ENCODE peak calls at places on chromosomes 6 and 20, in five cellular contexts. Q is left ventricle myocardium inferior, H is A549, R is mucosa of descending colon, P is psoas muscle. S is an unnamed sample.

GRCh38 chr20:62849431-62849830 is 12.2 kb downstream of the TCFL5 start:
- DNase-seq in Q (no peak), H (no peak), R (no peak), P (no peak), S (no peak)

GRCh38 chr20:33112547-33113386 is 33.3 kb downstream of the BPIFB4 start:
- DNase-seq in Q (no peak), H (no peak), R (no peak), P (no peak), S (no peak)

GRCh38 chr6:148776321-148776966 is 29.6 kb downstream of the UST start:
- DNase-seq in Q (no peak), H (no peak), R (no peak), P (no peak), S (no peak)

GRCh38 chr6:90065173-90065572 is 170.9 kb downstream of the GJA10 start:
- DNase-seq in Q (no peak), H (no peak), R (no peak), P (no peak), S (no peak)

GRCh38 chr6:156589281-156589680 is 187.9 kb upstream of the ARID1B start:
- DNase-seq in Q (no peak), H (no peak), R (no peak), P (no peak), S (peak; percentile 75)

GRCh38 chr6:27575594-27576361 is 102.9 kb upstream of the ZNF184 start:
- DNase-seq in Q (no peak), H (peak; percentile 72), R (no peak), P (no peak), S (no peak)

GRCh38 chr20:61289166-61289565 is 37.1 kb downstream of the CDH4 start:
- DNase-seq in Q (no peak), H (no peak), R (no peak), P (no peak), S (no peak)

GRCh38 chr6:155495011-155495768 is 39.6 kb upstream of the NOX3 start:
- DNase-seq in Q (peak; percentile 18), H (no peak), R (no peak), P (peak; percentile 43), S (peak; percentile 97)

DNA sequence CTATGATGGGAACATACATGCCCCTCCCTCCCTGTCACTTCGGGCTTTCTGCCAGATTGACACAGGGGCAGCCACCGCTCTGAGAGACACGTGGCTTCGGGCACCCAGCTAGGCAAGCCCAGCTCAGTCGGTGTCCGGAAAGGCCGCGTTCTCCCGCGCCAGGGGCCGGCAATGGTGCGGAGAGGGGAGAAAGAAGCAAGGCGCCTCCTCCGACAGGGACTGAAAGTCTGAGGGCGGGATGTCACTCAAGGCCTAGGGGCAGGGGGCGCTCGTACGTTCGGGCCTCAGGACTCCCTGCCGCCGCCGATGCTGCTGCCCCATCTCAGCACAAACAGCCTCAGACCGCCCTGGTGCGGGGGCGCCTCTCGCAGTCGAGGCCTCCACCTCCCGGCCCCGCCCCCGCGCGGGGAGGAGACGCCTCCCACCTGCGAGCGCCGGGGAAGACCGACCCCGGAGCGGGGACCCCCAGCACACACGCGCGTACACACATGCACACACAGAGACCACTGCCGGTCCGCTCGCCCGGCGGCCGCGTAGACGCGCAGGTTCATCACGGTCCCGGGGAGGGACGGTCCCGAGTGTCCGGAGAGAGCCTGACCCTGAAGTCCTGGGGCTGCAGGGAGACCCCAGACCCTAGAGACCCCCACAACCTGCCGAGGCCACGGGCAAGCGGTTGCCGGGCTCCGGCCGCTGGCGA is 1.9 kb downstream of the GRM4 start:
- DNase-seq in Q (no peak), H (peak; percentile 58), R (no peak), P (no peak), S (peak; percentile 5)
- TF ChIP-seq CTCF in Q (no peak), H (peak; percentile 25), R (no peak), P (no peak), S (no peak)

GRCh38 chr6:129647044-129647443 is 62.9 kb downstream of the ARHGAP18 start:
- DNase-seq in Q (no peak), H (no peak), R (no peak), P (no peak), S (no peak)
- H3K4me3 ChIP-seq in Q (peak overlapping the region; percentile 34), H (no peak overlapping the region), R (no peak overlapping the region), P (peak overlapping the region; percentile 20), S (no peak overlapping the region)

DNA sequence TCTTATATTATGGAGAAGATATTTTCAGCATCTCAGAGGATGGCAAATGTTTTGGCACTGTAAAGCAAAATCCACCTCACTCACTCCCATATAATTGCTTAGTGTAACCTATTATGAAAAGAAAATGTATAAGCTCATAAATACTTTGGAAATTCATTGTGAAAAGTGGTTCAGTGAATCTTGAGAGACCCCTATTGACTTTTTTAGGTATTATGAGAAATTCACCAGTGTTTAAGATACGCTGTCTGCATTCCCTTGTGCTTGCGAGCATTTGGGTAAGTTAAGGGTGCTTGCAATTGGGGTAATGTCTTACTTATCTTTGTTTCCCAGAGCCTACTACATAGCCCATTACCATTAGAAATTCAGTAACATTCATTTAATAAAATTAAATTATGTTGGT is 66.3 kb upstream of the BMP5 start:
- DNase-seq in Q (no peak), H (peak; percentile 14), R (no peak), P (no peak), S (no peak)
- TF ChIP-seq CTCF in Q (peak; percentile 27), H (peak; percentile 38), R (no peak), P (no peak), S (no peak)

GRCh38 chr6:31663961-31664789 is 622 bp downstream of the GPANK1 start:
- DNase-seq in Q (no peak), H (no peak), R (peak; percentile 49), P (peak; percentile 46), S (peak; percentile 78)

GRCh38 chr6:31664790-31665500 is at the start of gene GPANK1:
- DNase-seq in Q (peak; percentile 89), H (peak; percentile 94), R (peak; percentile 90), P (peak; percentile 89), S (peak; percentile 92)

GRCh38 chr6:31661867-31662723 is 1.5 kb upstream of the C6orf47 start:
- DNase-seq in Q (no peak), H (no peak), R (no peak), P (no peak), S (no peak)

GRCh38 chr6:31660998-31661866 is 654 bp upstream of the C6orf47 start:
- DNase-seq in Q (no peak), H (no peak), R (no peak), P (no peak), S (peak; percentile 70)

DNA sequence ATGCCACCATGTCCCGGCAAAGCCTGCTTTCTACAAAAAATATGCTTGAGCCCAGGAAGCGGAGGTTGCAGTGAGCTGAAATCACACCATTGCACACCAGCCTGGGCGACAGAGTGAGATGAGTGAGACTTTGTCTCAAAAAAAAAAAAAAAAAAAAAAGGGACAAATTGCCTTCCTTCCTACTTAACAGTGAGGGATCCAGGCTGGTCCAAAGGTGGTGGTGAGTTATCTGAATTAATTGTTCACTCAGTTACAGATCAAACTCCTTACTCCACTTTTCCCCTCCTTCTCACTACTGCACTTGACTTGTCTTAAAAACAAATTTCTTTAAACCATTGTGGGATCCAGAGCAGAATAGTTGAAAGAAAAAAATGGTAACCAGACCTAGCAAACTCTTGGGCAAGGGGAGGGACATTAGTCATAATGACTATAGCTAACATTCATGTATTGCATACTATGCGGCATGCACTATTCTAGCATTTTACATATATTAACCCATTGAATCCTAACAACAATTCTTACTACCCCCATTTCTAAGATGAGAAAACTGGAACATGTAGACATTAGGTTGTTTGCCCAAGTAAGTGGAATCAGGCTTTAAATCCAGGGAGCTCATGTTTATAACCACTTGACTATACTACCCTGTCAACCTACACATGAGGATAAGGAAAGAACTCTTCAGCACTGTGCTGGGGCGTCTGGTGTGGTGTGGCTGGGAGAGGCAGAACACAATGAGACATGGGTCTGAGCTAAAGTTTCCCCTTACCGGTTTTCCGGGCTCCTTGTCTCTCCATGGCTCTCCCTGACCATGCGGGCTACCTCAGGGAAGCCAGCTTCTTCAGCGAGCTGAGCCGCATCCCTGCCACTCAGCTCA is 1.5 kb downstream of the GPANK1 start:
- DNase-seq in Q (no peak), H (no peak), R (no peak), P (no peak), S (peak; percentile 20)
- H3K4me3 ChIP-seq in Q (peak overlapping the region; percentile 78), H (no peak overlapping the region), R (no peak overlapping the region), P (peak overlapping the region; percentile 91), S (peak overlapping the region; percentile 94)

GRCh38 chr6:127121637-127121960 is 3.1 kb downstream of the RSPO3 start:
- DNase-seq in Q (no peak), H (no peak), R (no peak), P (no peak), S (no peak)
- TF ChIP-seq CTCF in Q (no peak), H (no peak), R (no peak), P (no peak), S (no peak)

DNA sequence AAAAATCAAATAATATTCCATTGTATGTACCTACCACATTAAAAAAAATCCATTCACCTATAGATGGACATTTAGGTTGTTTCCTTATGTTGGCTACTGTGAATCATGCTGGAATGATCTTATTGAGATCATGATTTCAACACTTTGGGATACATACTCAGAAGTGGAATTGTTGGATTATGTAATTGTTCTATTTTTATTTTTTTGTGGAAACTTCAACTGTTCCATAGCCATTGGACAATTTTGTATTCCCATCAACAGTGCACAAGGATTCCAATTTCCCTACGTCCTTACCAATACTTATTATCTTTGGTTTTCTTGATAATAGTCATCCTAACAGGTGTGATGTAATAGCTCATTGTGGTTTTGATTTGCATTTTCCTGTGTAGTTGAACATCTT is 834.0 kb downstream of the MAFB start:
- DNase-seq in Q (no peak), H (no peak), R (no peak), P (no peak), S (no peak)
- H3K4me3 ChIP-seq in Q (no peak overlapping the region), H (no peak overlapping the region), R (no peak overlapping the region), P (no peak overlapping the region), S (no peak overlapping the region)

GRCh38 chr6:74872754-74873446 is 333.0 kb downstream of the COL12A1 start:
- DNase-seq in Q (no peak), H (no peak), R (no peak), P (no peak), S (no peak)

GRCh38 chr6:74873911-74874310 is 331.9 kb downstream of the COL12A1 start:
- DNase-seq in Q (no peak), H (no peak), R (no peak), P (no peak), S (no peak)

GRCh38 chr6:74871757-74872156 is 334.1 kb downstream of the COL12A1 start:
- DNase-seq in Q (no peak), H (no peak), R (no peak), P (no peak), S (peak; percentile 80)

GRCh38 chr6:74867286-74867685 is 338.6 kb downstream of the COL12A1 start:
- DNase-seq in Q (no peak), H (no peak), R (no peak), P (no peak), S (no peak)

GRCh38 chr6:74870403-74870802 is 335.4 kb downstream of the COL12A1 start:
- DNase-seq in Q (no peak), H (peak; percentile 26), R (no peak), P (no peak), S (no peak)
- TF ChIP-seq CTCF in Q (peak; percentile 14), H (no peak), R (peak; percentile 12), P (no peak), S (peak; percentile 2)

GRCh38 chr20:46562009-46562372 is 11.5 kb upstream of the OCSTAMP start:
- DNase-seq in Q (no peak), H (no peak), R (no peak), P (no peak), S (no peak)
- H3K4me3 ChIP-seq in Q (peak overlapping the region; percentile 43), H (peak overlapping the region; percentile 7), R (no peak overlapping the region), P (peak overlapping the region; percentile 52), S (no peak overlapping the region)

GRCh38 chr6:116139917-116140316 is 14.0 kb upstream of the COL10A1 start:
- DNase-seq in Q (no peak), H (peak; percentile 9), R (no peak), P (no peak), S (peak; percentile 15)
- TF ChIP-seq CTCF in Q (no peak), H (peak; percentile 15), R (no peak), P (no peak), S (no peak)